ENCODE peak calls at places on chromosomes 7 and 10, in eight cellular contexts. One of them, this sample, is unnamed.

GRCh38 chr7:25260862-25261454 is 32.7 kb upstream of the NPVF start:
- DNase-seq in lower lobe of right lung: no peak
- DNase-seq in GM20000: no peak
- DNase-seq in cardiac muscle cell: no peak
- DNase-seq in upper lobe of right lung: no peak
- DNase-seq in cardiac fibroblast: peak; percentile 66
- DNase-seq in vagina: no peak
- DNase-seq in dorsolateral prefrontal cortex: no peak
- DNase-seq in this sample: no peak

GRCh38 chr10:61683319-61683718 is 20.6 kb downstream of the CABCOCO1 start:
- DNase-seq in lower lobe of right lung: no peak
- DNase-seq in GM20000: no peak
- DNase-seq in cardiac muscle cell: no peak
- DNase-seq in upper lobe of right lung: no peak
- DNase-seq in cardiac fibroblast: no peak
- DNase-seq in vagina: no peak
- DNase-seq in dorsolateral prefrontal cortex: no peak
- DNase-seq in this sample: no peak

GRCh38 chr10:110226555-110226925 is 19.1 kb downstream of the MXI1 start:
- DNase-seq in lower lobe of right lung: peak; percentile 92
- DNase-seq in GM20000: peak; percentile 92
- DNase-seq in cardiac muscle cell: peak; percentile 95
- DNase-seq in upper lobe of right lung: peak; percentile 93
- DNase-seq in cardiac fibroblast: peak; percentile 98
- DNase-seq in vagina: peak; percentile 96
- DNase-seq in dorsolateral prefrontal cortex: peak; percentile 91
- DNase-seq in this sample: peak; percentile 97

GRCh38 chr7:141460781-141461715 is 90.2 kb upstream of the AGK start:
- DNase-seq in lower lobe of right lung: no peak
- DNase-seq in GM20000: no peak
- DNase-seq in cardiac muscle cell: no peak
- DNase-seq in upper lobe of right lung: no peak
- DNase-seq in cardiac fibroblast: no peak
- DNase-seq in vagina: no peak
- DNase-seq in dorsolateral prefrontal cortex: no peak
- DNase-seq in this sample: no peak

GRCh38 chr7:70177166-70177565 is 578.9 kb downstream of the AUTS2 start:
- DNase-seq in lower lobe of right lung: no peak
- DNase-seq in GM20000: no peak
- DNase-seq in cardiac muscle cell: no peak
- DNase-seq in upper lobe of right lung: no peak
- DNase-seq in cardiac fibroblast: no peak
- DNase-seq in vagina: no peak
- DNase-seq in dorsolateral prefrontal cortex: no peak
- DNase-seq in this sample: no peak

GRCh38 chr7:157488326-157488725 is 151.5 kb downstream of the DNAJB6 start:
- DNase-seq in lower lobe of right lung: no peak
- DNase-seq in GM20000: no peak
- DNase-seq in cardiac muscle cell: no peak
- DNase-seq in upper lobe of right lung: no peak
- DNase-seq in cardiac fibroblast: no peak
- DNase-seq in vagina: no peak
- DNase-seq in dorsolateral prefrontal cortex: no peak
- DNase-seq in this sample: peak; percentile 47

GRCh38 chr7:134761206-134761786 is 18.1 kb upstream of the CALD1 start:
- DNase-seq in lower lobe of right lung: no peak
- DNase-seq in GM20000: no peak
- DNase-seq in cardiac muscle cell: no peak
- DNase-seq in upper lobe of right lung: no peak
- DNase-seq in cardiac fibroblast: peak; percentile 42
- DNase-seq in vagina: no peak
- DNase-seq in dorsolateral prefrontal cortex: no peak
- DNase-seq in this sample: no peak

GRCh38 chr10:101319241-101319915 is 34.6 kb upstream of the BTRC start:
- DNase-seq in lower lobe of right lung: no peak
- DNase-seq in GM20000: no peak
- DNase-seq in cardiac muscle cell: no peak
- DNase-seq in upper lobe of right lung: no peak
- DNase-seq in cardiac fibroblast: peak; percentile 11
- DNase-seq in vagina: no peak
- DNase-seq in dorsolateral prefrontal cortex: peak; percentile 76
- DNase-seq in this sample: no peak

GRCh38 chr7:116540743-116541142 is 15.9 kb downstream of the CAV1 start:
- DNase-seq in lower lobe of right lung: no peak
- DNase-seq in GM20000: no peak
- DNase-seq in cardiac muscle cell: no peak
- DNase-seq in upper lobe of right lung: no peak
- DNase-seq in cardiac fibroblast: no peak
- DNase-seq in vagina: no peak
- DNase-seq in dorsolateral prefrontal cortex: no peak
- DNase-seq in this sample: no peak

GRCh38 chr7:130154131-130154500 is 51.1 kb downstream of the TMEM209 start:
- DNase-seq in lower lobe of right lung: peak; percentile 74
- DNase-seq in GM20000: no peak
- DNase-seq in cardiac muscle cell: no peak
- DNase-seq in upper lobe of right lung: peak; percentile 83
- DNase-seq in cardiac fibroblast: no peak
- DNase-seq in vagina: no peak
- DNase-seq in dorsolateral prefrontal cortex: no peak
- DNase-seq in this sample: peak; percentile 82

GRCh38 chr10:120428754-120429153 is 28.3 kb upstream of the PLPP4 start:
- DNase-seq in lower lobe of right lung: no peak
- DNase-seq in GM20000: no peak
- DNase-seq in cardiac muscle cell: no peak
- DNase-seq in upper lobe of right lung: no peak
- DNase-seq in cardiac fibroblast: no peak
- DNase-seq in vagina: no peak
- DNase-seq in dorsolateral prefrontal cortex: no peak
- DNase-seq in this sample: no peak

GRCh38 chr7:30780909-30781308 is 9.7 kb downstream of the MINDY4 start:
- DNase-seq in lower lobe of right lung: no peak
- DNase-seq in GM20000: no peak
- DNase-seq in cardiac muscle cell: no peak
- DNase-seq in upper lobe of right lung: no peak
- DNase-seq in cardiac fibroblast: no peak
- DNase-seq in vagina: no peak
- DNase-seq in dorsolateral prefrontal cortex: no peak
- DNase-seq in this sample: no peak

GRCh38 chr10:93383562-93383981 is 98.6 kb downstream of the MYOF start:
- DNase-seq in lower lobe of right lung: no peak
- DNase-seq in GM20000: no peak
- DNase-seq in cardiac muscle cell: no peak
- DNase-seq in upper lobe of right lung: no peak
- DNase-seq in cardiac fibroblast: peak; percentile 82
- DNase-seq in vagina: no peak
- DNase-seq in dorsolateral prefrontal cortex: no peak
- DNase-seq in this sample: no peak

GRCh38 chr10:65234261-65234660 is 1691.6 kb upstream of the LRRTM3 start:
- DNase-seq in lower lobe of right lung: no peak
- DNase-seq in GM20000: no peak
- DNase-seq in cardiac muscle cell: no peak
- DNase-seq in upper lobe of right lung: no peak
- DNase-seq in cardiac fibroblast: no peak
- DNase-seq in vagina: no peak
- DNase-seq in dorsolateral prefrontal cortex: no peak
- DNase-seq in this sample: no peak

GRCh38 chr10:63055705-63056104 is 77.4 kb upstream of the NRBF2 start:
- DNase-seq in lower lobe of right lung: no peak
- DNase-seq in GM20000: no peak
- DNase-seq in cardiac muscle cell: no peak
- DNase-seq in upper lobe of right lung: no peak
- DNase-seq in cardiac fibroblast: no peak
- DNase-seq in vagina: no peak
- DNase-seq in dorsolateral prefrontal cortex: no peak
- DNase-seq in this sample: no peak

GRCh38 chr7:124275411-124275810 is 242.5 kb upstream of the TMEM229A start:
- DNase-seq in lower lobe of right lung: no peak
- DNase-seq in GM20000: no peak
- DNase-seq in cardiac muscle cell: peak; percentile 56
- DNase-seq in upper lobe of right lung: no peak
- DNase-seq in cardiac fibroblast: no peak
- DNase-seq in vagina: no peak
- DNase-seq in dorsolateral prefrontal cortex: no peak
- DNase-seq in this sample: no peak

DNA sequence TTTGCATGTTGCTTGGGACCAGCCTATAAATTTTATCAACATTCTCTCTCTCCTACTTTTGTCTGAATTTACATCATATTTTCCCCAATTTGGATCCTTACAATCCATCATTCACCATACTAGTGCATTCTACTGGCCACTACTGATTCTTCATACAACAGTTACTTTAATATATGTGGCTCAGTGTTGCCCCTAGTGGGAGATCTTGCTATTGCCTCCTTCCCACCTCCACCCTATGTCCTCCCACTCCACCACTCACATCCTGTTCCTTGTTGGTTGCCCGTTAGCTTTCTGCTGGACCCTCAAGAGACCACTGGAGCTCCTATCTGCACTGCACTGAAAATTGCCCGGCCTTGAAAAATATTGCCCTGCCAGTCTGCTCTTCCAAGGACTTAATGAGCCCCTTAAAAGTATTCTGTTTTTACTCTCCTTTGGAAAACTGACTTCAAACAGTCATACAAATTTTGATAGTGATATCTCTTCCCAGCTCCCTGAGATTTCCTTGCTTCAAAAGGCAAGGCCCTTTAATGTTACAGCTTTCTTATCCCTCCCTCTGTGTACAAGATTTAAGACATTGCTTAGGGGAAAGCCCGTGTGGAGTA is 243.2 kb upstream of the TMEM229A start:
- DNase-seq in lower lobe of right lung: no peak
- DNase-seq in GM20000: peak; percentile 31
- DNase-seq in cardiac muscle cell: peak; percentile 61
- DNase-seq in upper lobe of right lung: no peak
- DNase-seq in cardiac fibroblast: peak; percentile 10
- DNase-seq in vagina: no peak
- DNase-seq in dorsolateral prefrontal cortex: no peak
- DNase-seq in this sample: no peak
- TF ChIP-seq CTCF in lower lobe of right lung: peak; percentile 34
- TF ChIP-seq CTCF in GM20000: peak; percentile 34
- TF ChIP-seq CTCF in cardiac muscle cell: peak; percentile 28
- TF ChIP-seq CTCF in upper lobe of right lung: peak; percentile 33
- TF ChIP-seq CTCF in cardiac fibroblast: peak; percentile 28
- TF ChIP-seq CTCF in vagina: no peak
- TF ChIP-seq CTCF in dorsolateral prefrontal cortex: peak; percentile 37
- TF ChIP-seq CTCF in this sample: no peak

GRCh38 chr7:152025937-152026890 is 740 bp downstream of the GALNT11 start:
- DNase-seq in lower lobe of right lung: no peak
- DNase-seq in GM20000: no peak
- DNase-seq in cardiac muscle cell: no peak
- DNase-seq in upper lobe of right lung: no peak
- DNase-seq in cardiac fibroblast: no peak
- DNase-seq in vagina: no peak
- DNase-seq in dorsolateral prefrontal cortex: no peak
- DNase-seq in this sample: no peak
- TF ChIP-seq CTCF in lower lobe of right lung: no peak
- TF ChIP-seq CTCF in GM20000: no peak
- TF ChIP-seq CTCF in cardiac muscle cell: no peak
- TF ChIP-seq CTCF in upper lobe of right lung: peak; percentile 12
- TF ChIP-seq CTCF in cardiac fibroblast: no peak
- TF ChIP-seq CTCF in vagina: no peak
- TF ChIP-seq CTCF in dorsolateral prefrontal cortex: no peak
- TF ChIP-seq CTCF in this sample: no peak

GRCh38 chr10:51083280-51083986 is 9.1 kb downstream of the PRKG1 start:
- DNase-seq in lower lobe of right lung: no peak
- DNase-seq in GM20000: no peak
- DNase-seq in cardiac muscle cell: peak; percentile 26
- DNase-seq in upper lobe of right lung: no peak
- DNase-seq in cardiac fibroblast: peak; percentile 33
- DNase-seq in vagina: no peak
- DNase-seq in dorsolateral prefrontal cortex: no peak
- DNase-seq in this sample: no peak
- TF ChIP-seq CTCF in lower lobe of right lung: no peak
- TF ChIP-seq CTCF in GM20000: no peak
- TF ChIP-seq CTCF in cardiac muscle cell: no peak
- TF ChIP-seq CTCF in upper lobe of right lung: no peak
- TF ChIP-seq CTCF in cardiac fibroblast: peak; percentile 4
- TF ChIP-seq CTCF in vagina: no peak
- TF ChIP-seq CTCF in dorsolateral prefrontal cortex: no peak
- TF ChIP-seq CTCF in this sample: no peak

DNA sequence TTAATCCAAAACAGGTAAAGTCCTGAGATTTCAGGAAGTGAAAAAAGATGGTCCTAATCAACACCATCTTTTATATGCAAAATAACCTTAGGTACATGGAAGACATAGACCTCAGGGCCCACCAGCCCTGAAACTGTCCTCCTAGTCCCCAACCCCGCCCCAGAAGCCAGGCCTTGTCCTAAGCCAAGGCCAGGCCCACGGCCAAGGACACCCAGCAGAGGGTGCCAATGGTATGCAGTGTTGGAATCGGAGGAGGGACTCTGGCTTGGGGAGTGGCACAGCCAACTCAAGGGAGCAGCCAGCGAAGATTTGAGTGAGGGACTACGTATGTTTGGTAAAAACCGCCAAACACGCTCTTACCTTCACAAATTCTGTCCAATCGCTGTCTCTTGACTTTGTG is 96.7 kb downstream of the ZRANB1 start:
- DNase-seq in lower lobe of right lung: peak; percentile 74
- DNase-seq in GM20000: no peak
- DNase-seq in cardiac muscle cell: peak; percentile 23
- DNase-seq in upper lobe of right lung: peak; percentile 84
- DNase-seq in cardiac fibroblast: no peak
- DNase-seq in vagina: no peak
- DNase-seq in dorsolateral prefrontal cortex: no peak
- DNase-seq in this sample: peak; percentile 85
- TF ChIP-seq CTCF in lower lobe of right lung: peak; percentile 32
- TF ChIP-seq CTCF in GM20000: no peak
- TF ChIP-seq CTCF in cardiac muscle cell: peak; percentile 18
- TF ChIP-seq CTCF in upper lobe of right lung: peak; percentile 37
- TF ChIP-seq CTCF in cardiac fibroblast: no peak
- TF ChIP-seq CTCF in vagina: no peak
- TF ChIP-seq CTCF in dorsolateral prefrontal cortex: peak; percentile 61
- TF ChIP-seq CTCF in this sample: no peak

This sample was measured in upper lobe of left lung.